ENCODE peak calls at places on chromosomes 7 and 10, in nine cellular contexts. I is foreskin fibroblast, E is AG09319, G is endothelial cell, N is BJ, S is RWPE1, V is uterus, W is fibroblast of pulmonary artery, J is AG04450. M is an unnamed sample.

GRCh38 chr10:1153805-1154351 is 97.7 kb downstream of the WDR37 start:
- DNase-seq in S (no peak), J (no peak), E (no peak), I (no peak), V (no peak), W (no peak), N (no peak), G (no peak), M (no peak)

GRCh38 chr10:112338957-112339356 is 35.0 kb upstream of the ACSL5 start:
- DNase-seq in I (no peak), W (no peak), G (no peak), J (no peak), S (no peak), V (no peak), N (no peak), E (no peak), M (no peak)

GRCh38 chr7:36677769-36678435 is 46.4 kb downstream of the AOAH start:
- DNase-seq in G (no peak), N (no peak), E (no peak), I (no peak), W (no peak), V (no peak), S (no peak), J (no peak), M (no peak)

GRCh38 chr7:26627221-26627620 is 237.2 kb downstream of the SKAP2 start:
- DNase-seq in G (no peak), I (no peak), S (no peak), V (no peak), E (no peak), J (no peak), N (no peak), W (no peak), M (no peak)

GRCh38 chr10:80535671-80536360 is 1.9 kb upstream of the SH2D4B start:
- DNase-seq in G (no peak), J (no peak), N (no peak), E (peak; percentile 5), S (peak; percentile 86), I (no peak), W (no peak), V (peak; percentile 29), M (peak; percentile 20)

GRCh38 chr7:24075426-24075810 is 208.6 kb upstream of the NPY start:
- DNase-seq in G (no peak), I (no peak), V (no peak), S (peak; percentile 20), W (no peak), E (no peak), J (no peak), N (no peak), M (no peak)

GRCh38 chr7:31640329-31640728 is 46.7 kb upstream of the PPP1R17 start:
- DNase-seq in J (no peak), G (no peak), W (no peak), E (no peak), I (no peak), S (no peak), V (no peak), N (no peak), M (no peak)

GRCh38 chr10:119303886-119304285 is 96.5 kb downstream of the GRK5 start:
- DNase-seq in J (no peak), I (no peak), W (no peak), E (no peak), S (peak; percentile 93), G (no peak), V (no peak), N (no peak), M (no peak)

GRCh38 chr10:28858641-28859040 is 181.3 kb downstream of the BAMBI start:
- DNase-seq in E (no peak), G (no peak), J (no peak), S (no peak), N (no peak), I (no peak), W (no peak), V (no peak), M (no peak)

GRCh38 chr10:91758303-91759146 is 39.7 kb upstream of the TNKS2 start:
- DNase-seq in E (peak; percentile 22), W (peak; percentile 82), N (peak; percentile 7), V (no peak), S (peak; percentile 52), G (no peak), I (peak; percentile 30), J (peak; percentile 13), M (peak; percentile 58)

GRCh38 chr7:55550010-55550409 is 22.3 kb downstream of the VOPP1 start:
- DNase-seq in J (no peak), I (no peak), S (no peak), N (no peak), G (no peak), V (no peak), W (no peak), E (no peak), M (no peak)
- TF ChIP-seq CTCF in J (no peak), I (no peak), S (no peak), N (no peak), G (no peak), V (no peak), W (no peak), E (no peak), M (peak; percentile 18)

DNA sequence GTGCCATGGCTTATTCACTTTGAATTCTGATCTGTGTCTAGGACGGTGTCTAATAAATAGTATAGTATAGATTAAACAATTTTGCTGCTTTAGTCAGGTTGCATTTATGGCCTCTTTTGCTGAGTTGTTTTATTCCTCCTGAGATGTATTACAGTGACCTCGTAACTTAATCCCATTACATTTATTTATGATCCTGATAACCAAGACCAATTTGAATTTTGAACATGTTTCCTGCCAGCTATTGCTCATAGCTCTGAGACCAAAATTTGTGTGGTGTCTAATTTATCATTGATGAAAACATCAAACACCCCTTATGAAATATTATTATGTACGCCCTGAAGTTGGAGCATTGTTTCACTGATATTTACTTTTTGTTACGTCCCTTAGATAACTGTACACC is 381.9 kb upstream of the SEMA3C start:
- DNase-seq in J (no peak), S (no peak), N (no peak), W (no peak), I (no peak), E (no peak), G (no peak), V (no peak), M (no peak)
- TF ChIP-seq CTCF in J (no peak), S (no peak), N (no peak), W (no peak), I (no peak), E (no peak), G (no peak), V (no peak), M (no peak)

DNA sequence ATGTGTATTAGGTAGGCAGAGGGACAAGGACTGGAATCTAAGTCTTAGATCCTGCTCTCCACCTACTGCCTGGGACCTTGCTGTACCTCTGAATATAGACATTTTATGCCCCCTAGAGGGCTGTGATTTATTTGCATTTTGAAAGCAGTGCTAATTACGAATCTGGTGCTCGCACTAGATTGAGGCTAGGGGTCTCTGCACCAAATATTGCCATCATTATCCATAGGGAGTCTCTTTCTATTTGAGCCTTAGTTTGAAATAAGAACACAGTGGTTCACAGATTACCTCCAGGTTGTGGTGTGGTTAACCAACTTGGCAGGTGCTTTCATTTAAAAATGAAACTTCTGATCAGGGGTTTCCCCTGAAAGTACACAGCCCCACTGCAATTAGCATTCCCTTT is 41.8 kb downstream of the CNNM1 start:
- DNase-seq in N (no peak), S (peak; percentile 33), V (no peak), I (no peak), W (peak; percentile 32), J (no peak), G (peak; percentile 39), E (peak; percentile 20), M (peak; percentile 66)
- TF ChIP-seq CTCF in N (peak; percentile 56), S (no peak), V (no peak), I (peak; percentile 67), W (peak; percentile 41), J (peak; percentile 38), G (peak; percentile 36), E (peak; percentile 49), M (peak; percentile 80)

GRCh38 chr10:123356799-123357198 is 202.6 kb downstream of the BUB3 start:
- DNase-seq in E (no peak), S (no peak), I (no peak), N (no peak), G (no peak), J (no peak), W (no peak), V (no peak), M (no peak)
- TF ChIP-seq CTCF in E (no peak), S (no peak), I (no peak), N (no peak), G (no peak), J (no peak), W (no peak), V (no peak), M (no peak)

M was measured in HFFc6.